ENCODE peak calls at places on chromosomes 4 and X, in five cellular contexts. L, N, Y, K and O are unnamed samples. For H3K36me3, the result is how much of the 10 kb centered on the place peaks cover.

GRCh38 chr4:133146574-133147198 is 2.4 kb upstream of the PCDH10 start:
- DNase-seq in L (no peak), N (no peak), Y (peak), K (no peak), O (no peak)

GRCh38 chrX:38871129-38872029 is 70.1 kb downstream of the MID1IP1 start:
- DNase-seq in L (no peak), N (no peak), Y (no peak), K (no peak), O (no peak)

GRCh38 chrX:8731579-8732395 is at the start of gene ANOS1:
- DNase-seq in L (no peak), N (no peak), Y (peak), K (no peak), O (peak)

GRCh38 chr4:142815834-142816233 is 30.3 kb downstream of the INPP4B start:
- DNase-seq in L (no peak), N (no peak), Y (no peak), K (no peak), O (no peak)

GRCh38 chr4:80094191-80094590 is 21.2 kb upstream of the ANTXR2 start:
- DNase-seq in L (no peak), N (no peak), Y (no peak), K (no peak), O (no peak)

GRCh38 chr4:47106561-47106960 is 75.2 kb downstream of the GABRB1 start:
- DNase-seq in L (no peak), N (no peak), Y (no peak), K (no peak), O (no peak)

GRCh38 chr4:128604840-128605239 is 204.7 kb upstream of the JADE1 start:
- DNase-seq in L (no peak), N (no peak), Y (no peak), K (no peak), O (no peak)

GRCh38 chr4:28373601-28374000 is 1513.0 kb downstream of the STIM2 start:
- DNase-seq in L (no peak), N (no peak), Y (no peak), K (no peak), O (no peak)

GRCh38 chrX:7115557-7115956 is 32.0 kb upstream of the STS start:
- DNase-seq in L (no peak), N (no peak), Y (no peak), K (no peak), O (no peak)

GRCh38 chr4:56698329-56698728 is 17.2 kb upstream of the HOPX start:
- DNase-seq in L (no peak), N (no peak), Y (no peak), K (no peak), O (peak)

GRCh38 chr4:32142075-32142474 is 1421.9 kb downstream of the PCDH7 start:
- DNase-seq in L (no peak), N (no peak), Y (no peak), K (no peak), O (no peak)

GRCh38 chr4:32145987-32146386 is 1425.8 kb downstream of the PCDH7 start:
- DNase-seq in L (no peak), N (no peak), Y (no peak), K (no peak), O (no peak)

GRCh38 chr4:32148120-32148666 is 1428.0 kb downstream of the PCDH7 start:
- DNase-seq in L (no peak), N (no peak), Y (no peak), K (no peak), O (no peak)

DNA sequence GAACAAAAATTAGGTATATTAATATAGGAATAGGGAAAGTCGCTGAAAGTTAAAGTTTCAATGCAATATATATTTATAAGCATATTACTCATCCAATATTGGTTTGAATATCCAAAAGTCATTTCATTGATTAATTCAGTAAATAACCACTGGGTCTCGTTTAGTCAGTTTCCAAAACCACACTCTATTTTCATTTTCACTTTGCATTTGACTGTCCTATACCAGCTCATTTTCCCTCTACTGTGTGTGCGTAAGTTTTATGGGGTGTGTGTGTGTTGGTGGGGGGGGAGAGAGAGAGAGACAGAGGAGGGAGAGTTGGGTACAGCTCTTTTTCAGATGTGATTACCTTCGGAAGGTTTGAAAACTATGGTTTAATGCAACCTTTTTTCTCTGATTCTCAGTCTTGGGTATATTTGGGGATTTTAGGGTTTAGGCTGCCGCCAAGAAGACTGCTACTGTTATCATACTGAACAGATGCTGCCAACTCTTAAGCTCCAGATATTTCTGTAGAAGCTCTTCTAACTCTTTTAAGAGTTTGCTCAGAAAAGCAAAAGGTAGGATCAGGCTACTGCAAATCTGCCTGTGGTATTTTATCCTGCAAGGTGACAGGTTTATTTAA is 1427.4 kb downstream of the PCDH7 start:
- DNase-seq in L (no peak), N (no peak), Y (no peak), K (no peak), O (no peak)
- H3K4me3 ChIP-seq in L (no peak), N (no peak), Y (no peak), K (no peak), O (no peak)

GRCh38 chrX:10064736-10065135 is 92.0 kb upstream of the CLCN4 start:
- DNase-seq in L (no peak), N (no peak), Y (no peak), K (no peak), O (peak)
- H3K27ac ChIP-seq in L (no peak), N (no peak), Y (no peak), K (no peak), O (no peak)

DNA sequence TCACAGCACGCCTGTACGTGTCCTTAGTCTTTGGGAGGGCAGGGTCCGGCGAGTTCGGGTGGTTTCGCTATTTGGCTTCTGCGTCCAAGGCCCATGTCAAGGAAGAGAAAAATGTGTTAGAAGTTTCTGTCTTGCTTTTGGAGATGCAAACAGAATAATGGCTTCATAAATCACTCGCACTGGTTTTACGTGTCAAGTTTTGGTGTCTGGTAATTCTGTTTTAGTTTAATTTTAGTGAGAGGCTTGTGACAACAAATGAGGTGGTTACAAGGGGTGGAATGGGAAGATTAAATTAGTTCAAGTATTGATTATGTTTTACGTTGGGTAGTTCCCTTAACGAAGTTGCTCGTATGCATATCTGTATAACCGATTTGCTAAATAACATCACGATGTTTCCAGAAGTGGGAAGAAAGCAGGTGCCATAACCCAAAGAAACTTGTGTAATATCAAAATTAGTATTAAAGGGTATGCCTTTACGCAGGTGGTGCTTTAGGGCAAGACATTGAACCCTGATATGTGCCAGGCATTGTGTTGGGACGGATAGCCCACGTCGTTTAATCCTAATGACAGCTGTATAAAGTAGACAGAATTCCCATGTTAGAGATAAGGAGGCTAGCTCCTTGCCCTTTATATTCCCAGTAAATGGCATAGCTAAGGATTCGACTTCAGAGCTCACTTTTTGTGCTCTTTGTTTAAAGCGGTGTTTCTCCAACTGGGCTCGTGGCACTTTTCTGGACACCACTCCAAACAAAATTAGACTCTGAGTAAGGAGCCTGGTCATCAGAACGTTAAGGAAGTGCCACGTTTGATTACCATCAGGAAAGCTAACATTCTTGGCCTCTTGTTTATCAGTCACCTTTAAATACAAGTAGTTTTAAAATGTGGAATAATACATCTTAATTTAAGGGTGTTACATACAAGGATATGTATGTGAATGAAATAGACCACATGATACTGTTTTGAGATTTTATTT is 843 bp downstream of the RPL34 start:
- DNase-seq in L (no peak), N (no peak), Y (no peak), K (no peak), O (no peak)
- H3K36me3 ChIP-seq in L (under half), N (under half), Y (under half), K (under half), O (under half)

GRCh38 chr4:121073672-121074386 is 1.5 kb upstream of the NDNF start:
- DNase-seq in L (no peak), N (peak), Y (no peak), K (no peak), O (peak)
- H3K4me3 ChIP-seq in L (no peak), N (peak), Y (no peak), K (no peak), O (no peak)

DNA sequence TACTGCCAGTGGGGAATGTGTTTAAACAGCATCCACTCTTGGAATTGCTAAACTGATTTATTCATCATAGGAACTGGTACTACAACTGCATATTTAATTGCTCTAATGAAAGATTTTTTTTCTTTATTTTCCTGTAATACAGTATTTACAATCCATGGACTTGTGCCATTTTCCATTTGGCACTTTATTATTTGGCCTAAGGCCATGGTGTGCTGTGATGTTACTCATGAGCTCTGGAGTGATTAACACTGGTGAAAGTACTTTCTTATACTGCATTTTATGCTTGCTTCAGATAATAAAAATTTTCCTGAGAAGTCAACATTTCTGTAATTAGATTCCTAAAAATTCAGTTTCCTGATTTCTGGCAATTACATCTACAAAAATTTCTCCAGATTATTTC is 69.7 kb upstream of the NUDT6 start:
- DNase-seq in L (no peak), N (no peak), Y (no peak), K (no peak), O (no peak)
- H3K27ac ChIP-seq in L (no peak), N (no peak), Y (no peak), K (no peak), O (no peak)